ENCODE peak calls at places on chromosomes 12 and 14, in seven cellular contexts. P is pancreas; O is CD8-positive, alpha-beta memory T cell; W is RWPE2; A is trophoblast cell; T is psoas muscle; Y is A549. S is an unnamed sample.

GRCh38 chr14:70073924-70074566 is 114.7 kb downstream of the SLC8A3 start:
- DNase-seq in P (peak; percentile 79), O (no peak), W (peak; percentile 78), A (peak; percentile 90), T (peak; percentile 56), Y (peak; percentile 85), S (peak; percentile 57)

GRCh38 chr14:79369359-79370332 is 841.7 kb downstream of the DIO2 start:
- DNase-seq in P (peak; percentile 51), O (no peak), W (peak; percentile 57), A (peak; percentile 76), T (no peak), Y (peak; percentile 35), S (no peak)

GRCh38 chr12:124518051-124518932 is 49.1 kb downstream of the NCOR2 start:
- DNase-seq in P (peak; percentile 99), O (no peak), W (peak; percentile 95), A (peak; percentile 55), T (peak; percentile 99), Y (peak; percentile 98), S (peak; percentile 100)

GRCh38 chr12:121296618-121297476 is at the start of gene CAMKK2:
- DNase-seq in P (peak; percentile 85), O (peak; percentile 81), W (peak; percentile 74), A (peak; percentile 87), T (peak; percentile 91), Y (peak; percentile 80), S (peak; percentile 74)

GRCh38 chr14:79379266-79379665 is 832.0 kb downstream of the DIO2 start:
- DNase-seq in P (no peak), O (no peak), W (no peak), A (no peak), T (no peak), Y (no peak), S (no peak)

GRCh38 chr12:47984331-47984801 is 19.9 kb downstream of the COL2A1 start:
- DNase-seq in P (no peak), O (no peak), W (no peak), A (no peak), T (no peak), Y (no peak), S (no peak)

GRCh38 chr12:85425926-85426325 is 145.9 kb downstream of the ALX1 start:
- DNase-seq in P (no peak), O (no peak), W (no peak), A (no peak), T (no peak), Y (no peak), S (no peak)

GRCh38 chr14:102078840-102079699 is 7.8 kb downstream of the HSP90AA1 start:
- DNase-seq in P (no peak), O (no peak), W (no peak), A (peak; percentile 62), T (peak; percentile 23), Y (no peak), S (no peak)

GRCh38 chr12:110180591-110181005 is 56.4 kb downstream of the IFT81 start:
- DNase-seq in P (no peak), O (no peak), W (no peak), A (peak; percentile 72), T (no peak), Y (no peak), S (no peak)

GRCh38 chr12:8145754-8146415 is 10.9 kb upstream of the ZNF705A start:
- DNase-seq in P (peak; percentile 35), O (no peak), W (no peak), A (no peak), T (peak; percentile 66), Y (no peak), S (peak; percentile 15)

GRCh38 chr12:74515849-74516248 is 21.8 kb upstream of the ATXN7L3B start:
- DNase-seq in P (no peak), O (no peak), W (no peak), A (no peak), T (no peak), Y (no peak), S (no peak)

GRCh38 chr14:30160608-30161007 is 233.0 kb upstream of the PRKD1 start:
- DNase-seq in P (no peak), O (no peak), W (no peak), A (no peak), T (no peak), Y (no peak), S (no peak)

GRCh38 chr14:104182857-104183425 is 44.6 kb downstream of the KIF26A start:
- DNase-seq in P (no peak), O (no peak), W (no peak), A (no peak), T (no peak), Y (no peak), S (no peak)
- H3K4me1 ChIP-seq in P (no peaks in the 10 kb centered on the region), O (no peaks in the 10 kb centered on the region), W (peaks cover 22% of the 10 kb centered on the region), A (peaks cover 4% of the 10 kb centered on the region), T (no peaks in the 10 kb centered on the region), Y (peaks cover 5% of the 10 kb centered on the region), S (peaks cover 8% of the 10 kb centered on the region)

DNA sequence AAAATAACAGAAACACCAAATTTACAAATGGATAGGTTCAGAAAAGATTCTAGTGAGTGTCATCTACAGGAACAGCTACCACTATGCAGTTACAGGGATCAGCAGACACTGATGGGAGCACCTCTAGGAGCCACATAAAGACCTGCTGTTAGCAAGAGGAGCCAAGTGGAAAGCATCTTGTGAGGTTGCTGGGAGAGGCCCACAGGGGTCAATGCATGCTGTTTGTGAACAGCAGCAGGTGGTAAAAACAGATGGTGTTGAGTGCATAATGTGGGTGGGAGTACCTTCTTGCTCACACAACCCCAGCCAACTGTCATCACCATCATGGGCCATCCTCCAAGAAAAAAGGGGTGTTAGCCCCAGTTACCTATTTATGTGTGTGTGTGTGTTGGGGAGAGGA is 215.2 kb upstream of the SSTR1 start:
- DNase-seq in P (no peak), O (no peak), W (no peak), A (no peak), T (no peak), Y (no peak), S (no peak)
- H3K4me1 ChIP-seq in P (no peaks in the 10 kb centered on the region), O (no peaks in the 10 kb centered on the region), W (no peaks in the 10 kb centered on the region), A (no peaks in the 10 kb centered on the region), T (no peaks in the 10 kb centered on the region), Y (no peaks in the 10 kb centered on the region), S (no peaks in the 10 kb centered on the region)

DNA sequence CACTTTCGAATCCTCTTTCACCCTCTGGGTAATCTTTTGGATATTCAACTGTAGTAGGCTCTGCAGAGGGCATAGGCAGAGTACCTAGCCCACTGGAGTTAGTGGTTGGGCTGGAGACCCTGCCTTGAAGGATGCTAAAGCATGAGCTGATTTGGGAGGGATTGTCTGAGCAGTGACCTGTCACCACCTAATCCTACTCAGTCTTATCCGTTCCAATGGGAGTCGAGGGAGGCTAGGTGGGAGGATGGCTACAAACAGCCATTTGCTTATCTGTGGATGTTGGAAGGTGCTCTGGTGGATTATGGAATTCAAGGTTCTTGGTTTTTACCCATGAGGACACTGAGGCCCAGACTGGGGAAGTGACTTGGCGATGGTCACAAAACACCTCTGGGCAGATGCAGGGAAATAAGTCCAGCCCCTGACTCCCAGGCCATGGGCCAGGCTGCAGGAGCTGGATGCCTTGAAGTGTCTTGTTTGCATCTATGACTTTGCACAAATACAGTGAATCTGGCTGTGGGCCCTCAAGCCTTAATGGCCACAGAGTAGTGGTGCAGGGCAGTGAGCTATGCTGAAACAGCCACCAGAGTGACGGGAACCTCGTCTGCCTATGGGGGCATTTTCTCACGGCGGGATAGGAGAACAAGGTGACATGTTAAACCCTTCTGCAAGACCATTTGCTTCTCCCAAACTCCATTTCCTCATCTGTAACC is 3.7 kb downstream of the KMT5A start:
- DNase-seq in P (no peak), O (no peak), W (no peak), A (no peak), T (no peak), Y (no peak), S (no peak)
- H3K4me1 ChIP-seq in P (peaks cover 8% of the 10 kb centered on the region), O (peaks cover 27% of the 10 kb centered on the region), W (peaks cover 8% of the 10 kb centered on the region), A (peaks cover 15% of the 10 kb centered on the region), T (peaks cover 44% of the 10 kb centered on the region), Y (peaks cover 30% of the 10 kb centered on the region), S (peaks cover 42% of the 10 kb centered on the region)

GRCh38 chr12:117028254-117028653 is 71.0 kb downstream of the TESC start:
- DNase-seq in P (peak; percentile 21), O (no peak), W (no peak), A (no peak), T (no peak), Y (no peak), S (no peak)

GRCh38 chr12:117026343-117026742 is 72.9 kb downstream of the TESC start:
- DNase-seq in P (no peak), O (no peak), W (no peak), A (no peak), T (no peak), Y (no peak), S (no peak)

GRCh38 chr12:117026921-117027250 is 72.3 kb downstream of the TESC start:
- DNase-seq in P (peak; percentile 12), O (no peak), W (no peak), A (no peak), T (no peak), Y (no peak), S (no peak)

GRCh38 chr12:117025481-117026151 is 73.6 kb downstream of the TESC start:
- DNase-seq in P (peak; percentile 85), O (peak; percentile 28), W (no peak), A (peak; percentile 82), T (peak; percentile 67), Y (peak; percentile 79), S (peak; percentile 69)

DNA sequence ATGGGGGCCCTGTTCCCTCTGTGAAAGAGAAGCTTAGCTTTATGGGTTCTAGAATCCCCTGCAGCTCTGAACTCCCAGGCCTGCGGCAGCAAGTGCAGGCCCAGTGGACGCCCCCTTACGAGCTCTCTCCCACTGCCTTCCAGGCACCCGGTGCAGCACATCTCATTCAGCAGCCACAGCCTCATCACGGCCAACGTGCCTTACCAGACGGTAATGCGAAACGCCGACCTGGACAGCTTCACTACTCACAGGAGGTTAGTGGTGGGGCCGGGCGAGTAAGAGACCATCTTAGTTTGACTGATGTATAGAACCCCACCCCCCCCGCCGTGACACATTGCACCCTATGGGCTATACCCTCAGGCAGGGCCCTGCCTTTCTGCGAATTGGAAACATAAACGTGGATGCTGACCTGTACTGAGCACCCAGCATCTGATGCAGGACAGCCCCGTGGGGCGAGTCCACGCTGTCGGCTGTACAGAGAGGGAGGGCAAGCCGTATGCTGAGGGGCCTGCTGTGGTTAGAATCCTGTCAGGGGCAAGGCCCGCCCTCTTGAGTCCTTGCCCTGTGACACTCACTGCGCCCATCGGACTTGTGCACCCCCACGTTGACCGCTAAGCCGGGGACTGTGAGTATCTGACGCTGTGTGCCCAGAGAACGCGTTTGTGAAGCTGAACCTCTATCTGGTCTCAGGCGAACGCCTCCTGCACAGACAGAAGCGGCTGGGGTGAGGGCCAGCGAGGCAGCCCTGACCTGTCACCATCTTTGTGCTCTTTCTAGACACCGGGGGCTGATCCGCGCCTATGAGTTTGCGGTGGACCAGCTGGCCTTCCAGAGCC is 71.7 kb downstream of the TESC start:
- DNase-seq in P (peak; percentile 17), O (no peak), W (no peak), A (no peak), T (no peak), Y (no peak), S (peak; percentile 2)
- H3K4me1 ChIP-seq in P (peaks cover 10% of the 10 kb centered on the region), O (no peaks in the 10 kb centered on the region), W (no peaks in the 10 kb centered on the region), A (peaks cover 3% of the 10 kb centered on the region), T (peaks cover 5% of the 10 kb centered on the region), Y (peaks cover 13% of the 10 kb centered on the region), S (peaks cover 17% of the 10 kb centered on the region)

GRCh38 chr12:67788118-67788517 is 139.6 kb downstream of the DYRK2 start:
- DNase-seq in P (no peak), O (no peak), W (no peak), A (peak; percentile 77), T (no peak), Y (no peak), S (no peak)
- H3K4me1 ChIP-seq in P (no peaks in the 10 kb centered on the region), O (peaks cover 7% of the 10 kb centered on the region), W (no peaks in the 10 kb centered on the region), A (no peaks in the 10 kb centered on the region), T (peaks cover 58% of the 10 kb centered on the region), Y (no peaks in the 10 kb centered on the region), S (no peaks in the 10 kb centered on the region)

S was measured in thyroid gland.